ENCODE peak calls at places on chromosomes 11 and 22, in ten cellular contexts. G, L, T, E, Y, S, F, O, N and W are unnamed samples.

GRCh38 chr11:68049509-68050370 is 10.9 kb downstream of the TCIRG1 start:
- DNase-seq in G (no peak), L (no peak), T (no peak), E (no peak), Y (no peak), S (no peak), F (no peak), O (peak), N (no peak), W (no peak)

GRCh38 chr11:6298605-6299004 is 21.7 kb downstream of the CAVIN3 start:
- DNase-seq in G (no peak), L (no peak), T (peak), E (peak), Y (no peak), S (no peak), F (no peak), O (peak), N (no peak), W (peak)

GRCh38 chr11:47917643-47918369 is 62.6 kb upstream of the PTPRJ start:
- DNase-seq in G (peak), L (peak), T (peak), E (peak), Y (no peak), S (no peak), F (peak), O (peak), N (no peak), W (peak)

GRCh38 chr22:23251445-23252093 is 71.3 kb downstream of the BCR start:
- DNase-seq in G (no peak), L (no peak), T (no peak), E (peak), Y (no peak), S (no peak), F (peak), O (peak), N (no peak), W (no peak)

GRCh38 chr11:59292611-59293010 is 66.1 kb upstream of the OR5AN1 start:
- DNase-seq in G (no peak), L (no peak), T (peak), E (no peak), Y (no peak), S (no peak), F (no peak), O (no peak), N (no peak), W (no peak)

GRCh38 chr11:104222464-104222863 is 58.5 kb upstream of the PDGFD start:
- DNase-seq in G (no peak), L (no peak), T (peak), E (no peak), Y (no peak), S (no peak), F (no peak), O (no peak), N (no peak), W (no peak)

GRCh38 chr11:113505046-113505445 is 29.8 kb upstream of the DRD2 start:
- DNase-seq in G (no peak), L (no peak), T (no peak), E (no peak), Y (no peak), S (no peak), F (no peak), O (no peak), N (no peak), W (no peak)

GRCh38 chr11:83008581-83008923 is 63.1 kb downstream of the RAB30 start:
- DNase-seq in G (no peak), L (no peak), T (no peak), E (no peak), Y (no peak), S (no peak), F (no peak), O (peak), N (no peak), W (no peak)

GRCh38 chr22:50544746-50545253 is 899 bp upstream of the KLHDC7B start:
- DNase-seq in G (no peak), L (no peak), T (peak), E (peak), Y (no peak), S (no peak), F (no peak), O (no peak), N (no peak), W (no peak)

GRCh38 chr22:37802310-37803194 is 5.2 kb upstream of the GCAT start:
- DNase-seq in G (peak), L (no peak), T (peak), E (peak), Y (peak), S (peak), F (no peak), O (peak), N (no peak), W (peak)

GRCh38 chr22:43747877-43748276 is 64.2 kb downstream of the EFCAB6 start:
- DNase-seq in G (no peak), L (no peak), T (peak), E (no peak), Y (no peak), S (no peak), F (no peak), O (no peak), N (no peak), W (no peak)

GRCh38 chr11:115145316-115145715 is 358.9 kb downstream of the CADM1 start:
- DNase-seq in G (no peak), L (no peak), T (no peak), E (no peak), Y (no peak), S (no peak), F (no peak), O (no peak), N (no peak), W (no peak)

GRCh38 chr11:94803491-94803890 is 35.3 kb downstream of the AMOTL1 start:
- DNase-seq in G (no peak), L (no peak), T (no peak), E (no peak), Y (no peak), S (no peak), F (no peak), O (peak), N (no peak), W (no peak)

GRCh38 chr11:65979261-65979759 is 17.8 kb downstream of the SART1 start:
- DNase-seq in G (no peak), L (no peak), T (no peak), E (no peak), Y (no peak), S (no peak), F (no peak), O (no peak), N (no peak), W (no peak)

GRCh38 chr11:8384199-8384821 is 120.6 kb upstream of the LMO1 start:
- DNase-seq in G (no peak), L (no peak), T (no peak), E (peak), Y (no peak), S (no peak), F (no peak), O (peak), N (no peak), W (no peak)

GRCh38 chr11:111463276-111463675 is 48.9 kb downstream of the BTG4 start:
- DNase-seq in G (no peak), L (no peak), T (no peak), E (no peak), Y (no peak), S (no peak), F (no peak), O (no peak), N (no peak), W (no peak)

GRCh38 chr22:45962756-45963155 is 14.2 kb downstream of the WNT7B start:
- DNase-seq in G (no peak), L (no peak), T (peak), E (no peak), Y (no peak), S (no peak), F (no peak), O (no peak), N (no peak), W (no peak)

GRCh38 chr11:35590412-35590811 is 27.8 kb upstream of the FJX1 start:
- DNase-seq in G (no peak), L (no peak), T (no peak), E (no peak), Y (no peak), S (no peak), F (no peak), O (no peak), N (no peak), W (no peak)

GRCh38 chr11:74493816-74494630 is 499 bp upstream of the LIPT2 start:
- DNase-seq in G (no peak), L (no peak), T (no peak), E (no peak), Y (no peak), S (no peak), F (peak), O (no peak), N (no peak), W (no peak)

GRCh38 chr11:75001686-75002085 is 13.0 kb downstream of the NEU3 start:
- DNase-seq in G (no peak), L (no peak), T (no peak), E (no peak), Y (no peak), S (no peak), F (no peak), O (no peak), N (no peak), W (no peak)